ENCODE peak calls at places on chromosomes 5 and 9, in ten cellular contexts. E, R, B, C, P, U, T, G, D and A are unnamed samples.

GRCh38 chr5:14915291-14915976 is 43.9 kb upstream of the ANKH start:
- DNase-seq in C (no peak), T (no peak), B (peak; percentile 36), D (no peak), U (no peak), P (no peak), E (no peak), G (no peak), R (no peak), A (no peak)

GRCh38 chr9:110942522-110942921 is 95.7 kb downstream of the LPAR1 start:
- DNase-seq in E (no peak), B (peak; percentile 69), U (no peak), P (no peak), C (no peak), G (no peak), T (no peak), R (no peak), D (no peak), A (no peak)

GRCh38 chr5:1762121-1762877 is 37.3 kb downstream of the MRPL36 start:
- DNase-seq in B (no peak), E (no peak), U (peak; percentile 59), P (no peak), G (no peak), C (no peak), R (no peak), D (peak; percentile 23), T (peak; percentile 1), A (no peak)

GRCh38 chr5:132387649-132388117 is 18.2 kb downstream of the SLC22A5 start:
- DNase-seq in E (no peak), G (no peak), D (peak; percentile 65), P (peak; percentile 46), U (peak; percentile 89), C (peak; percentile 73), T (no peak), R (peak; percentile 86), B (peak; percentile 98), A (no peak)

GRCh38 chr5:11385901-11386293 is 518.3 kb downstream of the CTNND2 start:
- DNase-seq in G (no peak), C (no peak), U (no peak), B (no peak), E (no peak), R (no peak), P (no peak), T (peak; percentile 17), D (no peak), A (no peak)

GRCh38 chr9:88278036-88278435 is 110.2 kb upstream of the SPIN1 start:
- DNase-seq in D (no peak), U (peak; percentile 54), B (no peak), C (no peak), P (no peak), R (no peak), T (no peak), E (no peak), G (no peak), A (no peak)

GRCh38 chr5:134559672-134560071 is 34.2 kb downstream of the JADE2 start:
- DNase-seq in B (no peak), C (no peak), T (no peak), R (no peak), E (no peak), D (no peak), P (no peak), G (no peak), U (no peak), A (no peak)

GRCh38 chr5:93311825-93312224 is 269.2 kb downstream of the NR2F1-AS1 start:
- DNase-seq in G (no peak), B (peak; percentile 90), C (no peak), U (no peak), T (no peak), E (no peak), P (no peak), R (no peak), D (no peak), A (no peak)

GRCh38 chr5:3518057-3518456 is 77.6 kb upstream of the IRX1 start:
- DNase-seq in D (no peak), G (no peak), P (no peak), B (no peak), T (no peak), E (no peak), U (peak; percentile 25), R (no peak), C (no peak), A (no peak)

GRCh38 chr9:14251146-14252071 is 62.5 kb downstream of the NFIB start:
- DNase-seq in U (peak; percentile 94), C (peak; percentile 78), R (peak; percentile 85), E (peak; percentile 37), D (peak; percentile 82), T (peak; percentile 44), P (no peak), B (peak; percentile 93), G (no peak), A (no peak)

GRCh38 chr5:20335978-20336377 is 348.0 kb upstream of the CDH18 start:
- DNase-seq in C (no peak), E (peak; percentile 37), D (no peak), B (no peak), P (no peak), R (no peak), G (no peak), T (no peak), U (no peak), A (no peak)

GRCh38 chr5:25458628-25459027 is 813.9 kb upstream of the CDH10 start:
- DNase-seq in T (no peak), R (no peak), C (no peak), U (no peak), E (no peak), G (no peak), P (no peak), B (no peak), D (no peak), A (no peak)

GRCh38 chr5:118044169-118044568 is 944.2 kb downstream of the DTWD2 start:
- DNase-seq in T (no peak), C (no peak), E (no peak), U (no peak), P (no peak), R (no peak), G (no peak), B (no peak), D (no peak), A (no peak)

GRCh38 chr5:118043531-118043930 is 944.8 kb downstream of the DTWD2 start:
- DNase-seq in E (no peak), C (no peak), R (no peak), U (no peak), P (no peak), G (no peak), B (peak; percentile 0), D (no peak), T (no peak), A (no peak)

GRCh38 chr5:118040496-118040895 is 947.9 kb downstream of the DTWD2 start:
- DNase-seq in E (no peak), B (no peak), G (no peak), U (no peak), P (no peak), T (no peak), R (no peak), D (no peak), C (no peak), A (no peak)

DNA sequence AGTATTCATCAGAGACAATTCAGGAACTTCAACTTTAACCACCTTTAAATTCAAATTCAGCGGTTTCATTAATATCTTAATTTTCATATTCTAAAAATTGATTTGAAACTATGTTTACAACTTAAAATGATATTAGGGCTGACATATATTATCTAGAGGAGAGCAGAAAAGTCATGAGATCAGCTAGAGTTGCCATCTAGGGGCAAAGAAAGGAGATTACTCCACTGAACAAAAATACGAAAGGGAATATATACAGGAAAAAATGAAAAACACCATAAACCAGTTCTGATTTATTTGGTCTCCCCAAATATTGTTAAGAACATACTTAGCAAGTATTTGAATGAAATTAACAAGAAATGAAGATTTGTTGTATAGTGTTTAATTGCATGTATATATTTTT is 946.3 kb downstream of the DTWD2 start:
- DNase-seq in G (no peak), B (peak; percentile 10), R (no peak), C (no peak), T (no peak), U (no peak), E (no peak), D (no peak), P (no peak), A (no peak)
- TF ChIP-seq CTCF in G (no peak), B (no peak), R (no peak), C (no peak), T (peak; percentile 10), U (no peak), E (peak; percentile 24), D (no peak), P (no peak), A (no peak)

GRCh38 chr5:34915139-34915855 is at the start of the genes BRIX1 and RAD1:
- DNase-seq in B (peak; percentile 98), T (peak; percentile 97), U (peak; percentile 99), G (peak; percentile 94), C (peak; percentile 97), P (peak; percentile 94), R (peak; percentile 97), E (peak; percentile 96), D (peak; percentile 99), A (peak; percentile 87)
- TF ChIP-seq CTCF in B (no peak), T (peak; percentile 42), U (no peak), G (peak; percentile 11), C (peak; percentile 18), P (peak; percentile 27), R (no peak), E (no peak), D (peak; percentile 34), A (no peak)

DNA sequence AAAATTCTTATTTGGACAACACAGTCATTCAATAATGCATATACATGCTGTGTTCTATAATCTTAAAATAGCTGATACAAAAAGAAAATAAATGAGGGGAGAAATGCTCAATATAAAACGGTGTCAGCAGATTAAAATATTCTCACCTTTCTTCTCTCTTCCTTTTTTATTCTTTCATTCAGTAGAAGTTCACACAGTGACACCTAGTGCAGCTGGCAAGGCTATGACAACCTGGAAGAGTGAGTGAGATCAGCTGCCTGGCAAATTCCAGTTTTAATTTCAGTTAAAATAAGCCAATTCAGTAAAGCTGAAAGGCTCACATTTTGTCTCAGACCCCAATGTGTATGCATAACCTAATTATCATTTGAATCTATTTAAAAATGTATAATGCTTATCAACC is 150.3 kb downstream of the RASEF start:
- DNase-seq in T (no peak), C (no peak), B (no peak), E (no peak), U (no peak), D (no peak), P (no peak), G (no peak), R (no peak), A (no peak)
- TF ChIP-seq CTCF in T (no peak), C (peak; percentile 24), B (no peak), E (peak; percentile 48), U (no peak), D (no peak), P (no peak), G (peak; percentile 43), R (no peak), A (no peak)

DNA sequence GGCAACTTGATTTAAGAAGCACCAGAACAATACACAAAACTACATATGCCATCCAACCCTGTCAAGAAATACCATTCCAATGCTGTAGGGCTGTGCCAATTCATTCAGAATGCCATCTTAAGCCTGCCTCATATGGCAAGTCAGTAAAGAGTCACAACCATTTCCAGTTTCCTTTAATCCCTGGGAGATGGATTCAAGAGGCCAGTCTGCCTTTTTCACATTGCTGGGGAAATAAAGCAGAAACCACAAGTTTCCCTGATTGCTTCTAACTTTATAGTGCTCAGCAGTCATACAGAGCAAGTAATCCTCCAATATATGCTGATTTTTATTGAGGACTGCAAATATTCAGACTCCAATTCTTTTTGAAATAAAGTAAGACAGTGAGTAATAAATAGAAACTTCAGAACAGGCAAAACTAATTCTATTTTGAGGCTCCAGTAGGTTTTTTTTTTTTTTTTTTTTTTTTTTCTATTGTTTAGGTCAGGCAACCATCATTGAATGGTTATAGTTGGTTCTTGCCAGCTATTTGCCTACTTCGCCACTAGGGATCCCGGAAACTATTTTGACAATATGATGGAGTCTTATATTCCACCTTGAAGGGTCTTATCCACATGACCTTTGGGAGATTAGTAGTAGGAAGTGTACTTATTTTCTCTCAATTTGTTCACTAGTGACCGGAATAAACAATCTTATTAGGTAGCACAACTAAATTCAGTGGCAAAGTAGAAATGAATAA is 400.9 kb upstream of the MEF2C start:
- DNase-seq in C (no peak), B (no peak), E (no peak), D (no peak), T (no peak), R (no peak), U (no peak), G (no peak), P (no peak), A (no peak)
- TF ChIP-seq CTCF in C (no peak), B (no peak), E (no peak), D (no peak), T (no peak), R (no peak), U (no peak), G (no peak), P (no peak), A (no peak)